ENCODE peak calls at places on chromosomes 13 and 19, in four cellular contexts. One of them, this sample, is unnamed.

GRCh38 chr19:51760811-51761356 is at the start of gene FPR2:
- DNase-seq in Right ventricle myocardium superior: no peak
- DNase-seq in NCI-H1092 treated with DMSO at 0.1 percent for 48 hours: no peak
- DNase-seq in EH: no peak
- DNase-seq in this sample: no peak

GRCh38 chr19:35451278-35452096 is 3.4 kb downstream of the FFAR2 start:
- DNase-seq in Right ventricle myocardium superior: no peak
- DNase-seq in EH: no peak
- DNase-seq in NCI-H1092 treated with DMSO at 0.1 percent for 48 hours: no peak
- DNase-seq in this sample: no peak

GRCh38 chr13:97341135-97341534 is 92.8 kb upstream of the RAP2A start:
- DNase-seq in NCI-H1092 treated with DMSO at 0.1 percent for 48 hours: no peak
- DNase-seq in EH: peak
- DNase-seq in Right ventricle myocardium superior: no peak
- DNase-seq in this sample: no peak

GRCh38 chr19:32223595-32224370 is 121.6 kb upstream of the ZNF507 start:
- DNase-seq in EH: no peak
- DNase-seq in NCI-H1092 treated with DMSO at 0.1 percent for 48 hours: no peak
- DNase-seq in Right ventricle myocardium superior: no peak
- DNase-seq in this sample: no peak

GRCh38 chr19:44069415-44069814 is 2.5 kb upstream of the ZNF284 start:
- DNase-seq in Right ventricle myocardium superior: no peak
- DNase-seq in EH: no peak
- DNase-seq in NCI-H1092 treated with DMSO at 0.1 percent for 48 hours: no peak
- DNase-seq in this sample: no peak

GRCh38 chr13:29991343-29991742 is 140.9 kb upstream of the UBL3 start:
- DNase-seq in Right ventricle myocardium superior: no peak
- DNase-seq in NCI-H1092 treated with DMSO at 0.1 percent for 48 hours: no peak
- DNase-seq in EH: peak
- DNase-seq in this sample: peak

GRCh38 chr13:109667754-109668360 is 118.5 kb downstream of the IRS2 start:
- DNase-seq in NCI-H1092 treated with DMSO at 0.1 percent for 48 hours: no peak
- DNase-seq in Right ventricle myocardium superior: no peak
- DNase-seq in EH: no peak
- DNase-seq in this sample: no peak

GRCh38 chr13:99983401-99984133 is 2.0 kb downstream of the ZIC2 start:
- DNase-seq in EH: no peak
- DNase-seq in Right ventricle myocardium superior: no peak
- DNase-seq in NCI-H1092 treated with DMSO at 0.1 percent for 48 hours: peak
- DNase-seq in this sample: no peak

GRCh38 chr13:20303636-20304035 is 71.5 kb upstream of the GJB6 start:
- DNase-seq in NCI-H1092 treated with DMSO at 0.1 percent for 48 hours: no peak
- DNase-seq in EH: peak
- DNase-seq in Right ventricle myocardium superior: no peak
- DNase-seq in this sample: no peak

GRCh38 chr13:29457299-29457698 is 138.2 kb downstream of the SLC7A1 start:
- DNase-seq in NCI-H1092 treated with DMSO at 0.1 percent for 48 hours: no peak
- DNase-seq in EH: peak
- DNase-seq in Right ventricle myocardium superior: no peak
- DNase-seq in this sample: peak

GRCh38 chr13:105878119-105878518 is 657.3 kb downstream of the EFNB2 start:
- DNase-seq in NCI-H1092 treated with DMSO at 0.1 percent for 48 hours: no peak
- DNase-seq in EH: no peak
- DNase-seq in Right ventricle myocardium superior: no peak
- DNase-seq in this sample: peak

GRCh38 chr13:97194473-97194872 is 27.7 kb upstream of the MBNL2 start:
- DNase-seq in Right ventricle myocardium superior: no peak
- DNase-seq in EH: peak
- DNase-seq in NCI-H1092 treated with DMSO at 0.1 percent for 48 hours: no peak
- DNase-seq in this sample: peak

GRCh38 chr13:113879017-113879416 is 15.1 kb upstream of the GAS6 start:
- DNase-seq in NCI-H1092 treated with DMSO at 0.1 percent for 48 hours: no peak
- DNase-seq in Right ventricle myocardium superior: no peak
- DNase-seq in EH: no peak
- DNase-seq in this sample: no peak

GRCh38 chr19:44671400-44671799 is at the start of gene CEACAM19:
- DNase-seq in NCI-H1092 treated with DMSO at 0.1 percent for 48 hours: no peak
- DNase-seq in EH: no peak
- DNase-seq in Right ventricle myocardium superior: no peak
- DNase-seq in this sample: no peak

GRCh38 chr13:110280231-110280813 is 26.6 kb downstream of the COL4A1 start:
- DNase-seq in Right ventricle myocardium superior: no peak
- DNase-seq in EH: peak
- DNase-seq in NCI-H1092 treated with DMSO at 0.1 percent for 48 hours: no peak
- DNase-seq in this sample: no peak

GRCh38 chr13:48266967-48267639 is 34.1 kb downstream of the ITM2B start:
- DNase-seq in Right ventricle myocardium superior: no peak
- DNase-seq in EH: peak
- DNase-seq in NCI-H1092 treated with DMSO at 0.1 percent for 48 hours: no peak
- DNase-seq in this sample: no peak

GRCh38 chr19:4581381-4582111 is 22.1 kb upstream of the SEMA6B start:
- DNase-seq in EH: peak
- DNase-seq in NCI-H1092 treated with DMSO at 0.1 percent for 48 hours: no peak
- DNase-seq in Right ventricle myocardium superior: no peak
- DNase-seq in this sample: peak

GRCh38 chr13:33016414-33017409 is at the start of gene KL:
- DNase-seq in NCI-H1092 treated with DMSO at 0.1 percent for 48 hours: no peak
- DNase-seq in Right ventricle myocardium superior: peak
- DNase-seq in EH: no peak
- DNase-seq in this sample: peak

GRCh38 chr19:33781996-33782395 is 14.7 kb upstream of the KCTD15 start:
- DNase-seq in Right ventricle myocardium superior: no peak
- DNase-seq in EH: peak
- DNase-seq in NCI-H1092 treated with DMSO at 0.1 percent for 48 hours: no peak
- DNase-seq in this sample: no peak

GRCh38 chr13:60094385-60095088 is 69.2 kb downstream of the DIAPH3 start:
- DNase-seq in Right ventricle myocardium superior: no peak
- DNase-seq in NCI-H1092 treated with DMSO at 0.1 percent for 48 hours: no peak
- DNase-seq in EH: no peak
- DNase-seq in this sample: no peak

GRCh38 chr19:47696635-47697034 is 16.6 kb upstream of the EHD2 start:
- DNase-seq in EH: no peak
- DNase-seq in Right ventricle myocardium superior: no peak
- DNase-seq in NCI-H1092 treated with DMSO at 0.1 percent for 48 hours: no peak
- DNase-seq in this sample: no peak

GRCh38 chr19:48591021-48591420 is 15.5 kb upstream of the SPACA4 start:
- DNase-seq in NCI-H1092 treated with DMSO at 0.1 percent for 48 hours: no peak
- DNase-seq in EH: peak
- DNase-seq in Right ventricle myocardium superior: no peak
- DNase-seq in this sample: no peak

GRCh38 chr19:30385666-30386065 is 13.5 kb downstream of the ZNF536 start:
- DNase-seq in Right ventricle myocardium superior: no peak
- DNase-seq in EH: no peak
- DNase-seq in NCI-H1092 treated with DMSO at 0.1 percent for 48 hours: no peak
- DNase-seq in this sample: no peak

GRCh38 chr19:30559446-30559845 is 187.3 kb downstream of the ZNF536 start:
- DNase-seq in NCI-H1092 treated with DMSO at 0.1 percent for 48 hours: no peak
- DNase-seq in EH: no peak
- DNase-seq in Right ventricle myocardium superior: no peak
- DNase-seq in this sample: no peak